ENCODE peak calls at places on chromosomes 1 and 21, in six cellular contexts. O, R, C, B, F and E are unnamed samples.

GRCh38 chr1:6587261-6588005 is 7.6 kb downstream of the ZBTB48 start:
- DNase-seq in O (no peak), C (no peak), F (no peak), B (peak), R (peak), E (peak)

GRCh38 chr1:19877821-19878636 is 4.2 kb upstream of the OTUD3 start:
- DNase-seq in C (no peak), F (no peak), O (no peak), R (no peak), B (peak), E (no peak)

GRCh38 chr21:45420623-45421041 is 15.7 kb downstream of the COL18A1 start:
- DNase-seq in F (no peak), O (no peak), B (no peak), R (peak), C (no peak), E (no peak)

GRCh38 chr1:181429462-181429861 is 53.9 kb upstream of the CACNA1E start:
- DNase-seq in R (no peak), B (no peak), C (no peak), O (no peak), F (no peak), E (no peak)

GRCh38 chr1:224170748-224171478 is 12.1 kb upstream of the DEGS1 start:
- DNase-seq in B (peak), R (no peak), F (no peak), O (peak), C (peak), E (no peak)

GRCh38 chr21:35825370-35825769 is 235.0 kb downstream of the SETD4 start:
- DNase-seq in O (no peak), B (no peak), F (no peak), C (no peak), R (no peak), E (no peak)

GRCh38 chr1:175702079-175702795 is 41.2 kb downstream of the TNR start:
- DNase-seq in O (no peak), R (no peak), C (no peak), B (no peak), F (no peak), E (no peak)

GRCh38 chr1:111873460-111873859 is 116.0 kb downstream of the KCND3 start:
- DNase-seq in F (no peak), R (no peak), O (no peak), C (no peak), B (no peak), E (no peak)

GRCh38 chr21:41825881-41826280 is 53.3 kb downstream of the PRDM15 start:
- DNase-seq in R (no peak), B (no peak), F (no peak), C (no peak), O (no peak), E (no peak)

GRCh38 chr1:227996187-227996950 is 10.4 kb upstream of the WNT3A start:
- DNase-seq in R (no peak), B (no peak), C (no peak), F (no peak), O (no peak), E (no peak)

GRCh38 chr1:6262570-6263420 is 1.9 kb upstream of the GPR153 start:
- DNase-seq in O (no peak), F (no peak), C (no peak), B (peak), R (peak), E (peak)

GRCh38 chr1:18110968-18111367 is 3.4 kb downstream of the IGSF21 start:
- DNase-seq in C (peak), O (no peak), R (no peak), B (peak), F (no peak), E (no peak)

GRCh38 chr1:203464743-203465142 is 10.9 kb upstream of the PRELP start:
- DNase-seq in R (no peak), C (no peak), O (no peak), B (no peak), F (no peak), E (no peak)

GRCh38 chr1:201311356-201312011 is 28.2 kb downstream of the PKP1 start:
- DNase-seq in B (no peak), F (no peak), O (no peak), R (no peak), C (no peak), E (no peak)

GRCh38 chr1:50099654-50100053 is 9.1 kb upstream of the ELAVL4 start:
- DNase-seq in B (no peak), C (no peak), F (no peak), R (no peak), O (no peak), E (no peak)

GRCh38 chr1:233448290-233448689 is 120.8 kb downstream of the MAP3K21 start:
- DNase-seq in F (no peak), B (no peak), R (peak), C (no peak), O (no peak), E (no peak)

GRCh38 chr1:73627723-73628122 is 570.3 kb downstream of the LRRIQ3 start:
- DNase-seq in F (no peak), O (no peak), C (peak), R (no peak), B (no peak), E (no peak)

GRCh38 chr1:33228935-33229487 is 27.3 kb upstream of the ZNF362 start:
- DNase-seq in C (no peak), B (peak), R (peak), O (no peak), F (no peak), E (no peak)

GRCh38 chr1:158035976-158036583 is 42.6 kb downstream of the KIRREL1 start:
- DNase-seq in B (peak), R (peak), O (no peak), F (no peak), C (no peak), E (no peak)

GRCh38 chr1:63405987-63406386 is 38.6 kb downstream of the ALG6 start:
- DNase-seq in O (no peak), F (no peak), C (no peak), B (no peak), R (no peak), E (no peak)

GRCh38 chr1:169507413-169507812 is 21.7 kb upstream of the SLC19A2 start:
- DNase-seq in C (no peak), B (no peak), R (no peak), O (no peak), F (no peak), E (no peak)

GRCh38 chr1:44810101-44810761 is 1.9 kb downstream of the BTBD19 start:
- DNase-seq in R (peak), C (no peak), B (peak), O (no peak), F (no peak), E (peak)

GRCh38 chr1:161988413-161988812 is 35.3 kb downstream of the OLFML2B start:
- DNase-seq in O (no peak), B (no peak), R (no peak), F (no peak), C (no peak), E (no peak)

GRCh38 chr1:171545523-171545922 is 60.2 kb downstream of the PRRC2C start:
- DNase-seq in R (no peak), O (no peak), F (no peak), B (no peak), C (no peak), E (no peak)

GRCh38 chr1:210233495-210234253 is 1.1 kb downstream of the SERTAD4 start:
- DNase-seq in B (peak), F (no peak), C (peak), O (no peak), R (peak), E (peak)

GRCh38 chr1:48777219-48777895 is 666 bp upstream of the BEND5 start:
- DNase-seq in R (no peak), B (no peak), C (no peak), F (no peak), O (no peak), E (no peak)

GRCh38 chr1:152654110-152654509 is 9.1 kb upstream of the LCE2D start:
- DNase-seq in B (peak), C (peak), O (peak), F (no peak), R (no peak), E (no peak)

GRCh38 chr1:52368383-52369172 is 2.6 kb upstream of the CC2D1B start:
- DNase-seq in R (peak), B (peak), F (no peak), C (peak), O (peak), E (peak)

GRCh38 chr1:232793944-232794343 is 11.3 kb upstream of the MAP10 start:
- DNase-seq in O (no peak), F (no peak), C (no peak), R (no peak), B (peak), E (no peak)

GRCh38 chr1:21175670-21176581 is 771 bp downstream of the EIF4G3 start:
- DNase-seq in F (peak), R (peak), C (peak), O (peak), B (peak), E (peak)

GRCh38 chr1:233293556-233294446 is 1.7 kb downstream of the PCNX2 start:
- DNase-seq in B (peak), C (no peak), R (no peak), F (no peak), O (no peak), E (no peak)

GRCh38 chr1:66505671-66506392 is 28.1 kb upstream of the SGIP1 start:
- DNase-seq in O (no peak), C (no peak), B (peak), R (no peak), F (no peak), E (no peak)

GRCh38 chr1:220956861-220957605 is 77.8 kb downstream of the HLX start:
- DNase-seq in F (no peak), O (no peak), C (no peak), B (peak), R (peak), E (no peak)

GRCh38 chr1:213779228-213779627 is 208.5 kb upstream of the PROX1 start:
- DNase-seq in R (no peak), C (no peak), F (no peak), B (no peak), O (no peak), E (no peak)

GRCh38 chr1:208209896-208210589 is 34.1 kb downstream of the PLXNA2 start:
- DNase-seq in F (no peak), O (no peak), C (no peak), R (no peak), B (no peak), E (no peak)

GRCh38 chr1:41240806-41241747 is 1.0 kb downstream of the SCMH1 start:
- DNase-seq in B (peak), C (peak), O (peak), R (peak), F (peak), E (peak)

GRCh38 chr21:23401278-23401677 is 2206.0 kb downstream of the MRPL39 start:
- DNase-seq in B (no peak), O (peak), C (no peak), R (no peak), F (no peak), E (no peak)

GRCh38 chr1:216600730-216601426 is 122.4 kb downstream of the ESRRG start:
- DNase-seq in B (peak), C (peak), F (no peak), O (peak), R (peak), E (peak)

GRCh38 chr1:152188673-152189591 is 29.9 kb upstream of the RPTN start:
- DNase-seq in R (peak), B (peak), O (peak), C (peak), F (peak), E (peak)

GRCh38 chr1:223684488-223684792 is 18.9 kb upstream of the CAPN8 start:
- DNase-seq in O (no peak), C (no peak), F (no peak), R (no peak), B (no peak), E (no peak)